ENCODE peak calls at places on chromosomes 11 and 22, in four cellular contexts. F, C, J and D are unnamed samples.

GRCh38 chr11:824292-824880 is 3.3 kb upstream of the CRACR2B start:
- DNase-seq in F (no peak), C (no peak), J (no peak), D (no peak)

GRCh38 chr11:292211-293121 is 3.5 kb downstream of the PGGHG start:
- DNase-seq in F (no peak), C (peak), J (no peak), D (no peak)

GRCh38 chr11:108973402-108974119 is 308.7 kb downstream of the DDX10 start:
- DNase-seq in F (no peak), C (no peak), J (no peak), D (peak)

GRCh38 chr11:116931206-116931953 is 94.0 kb upstream of the APOA1 start:
- DNase-seq in F (no peak), C (no peak), J (no peak), D (peak)

GRCh38 chr11:4991066-4991465 is 3.6 kb upstream of the OR51L1 start:
- DNase-seq in F (no peak), C (no peak), J (no peak), D (peak)

GRCh38 chr22:24592846-24593809 is at the start of gene LRRC75B:
- DNase-seq in F (peak), C (peak), J (peak), D (peak)

GRCh38 chr11:991034-991433 is 45.5 kb downstream of the MUC6 start:
- DNase-seq in F (no peak), C (no peak), J (no peak), D (no peak)

GRCh38 chr11:105236631-105237030 is 97.1 kb upstream of the CARD18 start:
- DNase-seq in F (no peak), C (no peak), J (no peak), D (no peak)

GRCh38 chr11:75801362-75802021 is 13.5 kb upstream of the UVRAG start:
- DNase-seq in F (no peak), C (no peak), J (no peak), D (no peak)

GRCh38 chr11:86745571-86745970 is 54.8 kb upstream of the PRSS23 start:
- DNase-seq in F (no peak), C (no peak), J (no peak), D (no peak)

GRCh38 chr22:23591203-23591791 is 11.2 kb upstream of the IGLL1 start:
- DNase-seq in F (peak), C (peak), J (peak), D (peak)

GRCh38 chr22:20549232-20549841 is 41.9 kb downstream of the MED15 start:
- DNase-seq in F (no peak), C (no peak), J (no peak), D (no peak)

GRCh38 chr11:121141051-121141450 is 40.0 kb downstream of the TECTA start:
- DNase-seq in F (no peak), C (no peak), J (no peak), D (no peak)

DNA sequence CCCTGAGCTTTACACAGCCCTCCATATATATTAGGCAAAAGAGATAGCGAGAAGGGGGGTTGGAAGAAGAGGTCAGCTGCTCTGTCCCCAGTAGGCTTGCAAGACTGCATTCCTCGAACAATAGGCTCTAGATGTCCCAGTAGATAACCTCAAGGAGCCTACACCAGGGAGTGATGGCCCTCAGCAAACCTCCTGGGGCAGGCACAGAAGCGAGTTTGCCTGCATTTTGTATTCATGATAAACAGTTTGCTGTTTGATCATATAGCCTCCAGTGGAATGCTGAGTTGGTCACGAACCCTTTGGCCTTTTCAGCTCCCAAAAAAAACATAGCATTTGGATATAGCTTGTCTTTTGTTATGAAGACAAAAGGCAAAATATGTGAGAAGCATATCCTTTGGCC is 95.1 kb upstream of the GRAMD1B start:
- DNase-seq in F (no peak), C (no peak), J (no peak), D (no peak)
- TF ChIP-seq MAX in F (no peak), C (no peak), J (no peak), D (no peak)

GRCh38 chr11:118633319-118633690 is 25.9 kb downstream of the PHLDB1 start:
- DNase-seq in F (no peak), C (no peak), J (no peak), D (no peak)
- TF ChIP-seq MAX in F (no peak), C (no peak), J (no peak), D (no peak)

GRCh38 chr11:44456544-44457270 is 108.8 kb upstream of the CD82 start:
- DNase-seq in F (peak), C (peak), J (peak), D (peak)
- TF ChIP-seq MAX in F (no peak), C (no peak), J (peak), D (peak)

GRCh38 chr11:128342511-128343133 is 244.7 kb downstream of the ETS1 start:
- DNase-seq in F (no peak), C (no peak), J (no peak), D (peak)
- TF ChIP-seq MAX in F (no peak), C (no peak), J (no peak), D (no peak)